ENCODE peak calls at places on chromosome 6, in nine cellular contexts. G is iris pigment epithelial cell, T is choroid plexus epithelial cell, W is HTR-8/SVneo, B is cardiac fibroblast, P is HT-29, I is LoVo, M is T-helper 2 cell, X is coronary artery. V is an unnamed sample.

GRCh38 chr6:52243282-52243893 is 912 bp downstream of the IL17F start:
- DNase-seq in G (peak; percentile 23), T (peak; percentile 15), W (no peak), B (peak; percentile 33), P (no peak), I (no peak), M (no peak), X (no peak), V (no peak)

GRCh38 chr6:157269261-157269794 is 54.0 kb downstream of the TMEM242 start:
- DNase-seq in G (peak; percentile 61), T (peak; percentile 60), W (peak; percentile 18), B (peak; percentile 66), P (no peak), I (no peak), M (no peak), X (peak; percentile 82), V (no peak)

GRCh38 chr6:8229913-8230312 is 127.6 kb upstream of the EEF1E1 start:
- DNase-seq in G (no peak), T (no peak), W (no peak), B (no peak), P (no peak), I (no peak), M (no peak), X (no peak), V (no peak)

GRCh38 chr6:13953061-13953705 is 28.4 kb downstream of the RNF182 start:
- DNase-seq in G (peak; percentile 28), T (peak; percentile 1), W (peak; percentile 12), B (peak; percentile 34), P (no peak), I (no peak), M (no peak), X (no peak), V (no peak)

GRCh38 chr6:126955621-126956020 is 162.8 kb upstream of the RSPO3 start:
- DNase-seq in G (no peak), T (no peak), W (no peak), B (no peak), P (peak; percentile 7), I (no peak), M (no peak), X (no peak), V (no peak)

GRCh38 chr6:51913265-51913664 is 174.1 kb downstream of the PKHD1 start:
- DNase-seq in G (no peak), T (no peak), W (no peak), B (no peak), P (no peak), I (no peak), M (no peak), X (no peak), V (no peak)

GRCh38 chr6:162957062-162957461 is 229.3 kb downstream of the PACRG start:
- DNase-seq in G (no peak), T (no peak), W (no peak), B (no peak), P (no peak), I (no peak), M (no peak), X (no peak), V (no peak)

GRCh38 chr6:125170376-125170775 is 16.8 kb downstream of the TPD52L1 start:
- DNase-seq in G (peak; percentile 45), T (peak; percentile 47), W (no peak), B (peak; percentile 74), P (no peak), I (no peak), M (no peak), X (no peak), V (no peak)

GRCh38 chr6:30841644-30842504 is 42.4 kb upstream of the DDR1 start:
- DNase-seq in G (peak; percentile 71), T (peak; percentile 84), W (no peak), B (no peak), P (no peak), I (no peak), M (no peak), X (no peak), V (no peak)

GRCh38 chr6:134657751-134658522 is 292.0 kb downstream of the ALDH8A1 start:
- DNase-seq in G (peak; percentile 34), T (peak; percentile 36), W (no peak), B (peak; percentile 27), P (no peak), I (no peak), M (no peak), X (no peak), V (no peak)

GRCh38 chr6:163170294-163170883 is 244.1 kb upstream of the QKI start:
- DNase-seq in G (peak; percentile 5), T (peak; percentile 12), W (peak; percentile 18), B (peak; percentile 22), P (peak; percentile 46), I (peak; percentile 8), M (no peak), X (no peak), V (no peak)

GRCh38 chr6:43725643-43726580 is 38.3 kb upstream of the MRPS18A start:
- DNase-seq in G (no peak), T (no peak), W (no peak), B (no peak), P (no peak), I (no peak), M (no peak), X (no peak), V (no peak)

GRCh38 chr6:11615214-11615602 is 77.7 kb downstream of the TMEM170B start:
- DNase-seq in G (peak; percentile 79), T (peak; percentile 58), W (no peak), B (peak; percentile 50), P (no peak), I (no peak), M (no peak), X (no peak), V (no peak)

GRCh38 chr6:79943133-79943532 is 4.2 kb downstream of the ELOVL4 start:
- DNase-seq in G (no peak), T (no peak), W (no peak), B (no peak), P (no peak), I (no peak), M (no peak), X (no peak), V (no peak)

GRCh38 chr6:27312146-27312949 is at the start of gene POM121L2:
- DNase-seq in G (peak; percentile 71), T (peak; percentile 61), W (peak; percentile 73), B (peak; percentile 63), P (peak; percentile 90), I (peak; percentile 86), M (peak; percentile 40), X (no peak), V (peak; percentile 71)

GRCh38 chr6:38404355-38404754 is 235.4 kb downstream of the BTBD9 start:
- DNase-seq in G (peak; percentile 19), T (peak; percentile 46), W (no peak), B (peak; percentile 25), P (no peak), I (no peak), M (no peak), X (no peak), V (peak; percentile 35)

GRCh38 chr6:27237089-27237723 is 10.3 kb upstream of the PRSS16 start:
- DNase-seq in G (peak; percentile 86), T (peak; percentile 63), W (no peak), B (peak; percentile 87), P (peak; percentile 66), I (peak; percentile 61), M (peak; percentile 22), X (no peak), V (peak; percentile 27)

V was measured in HepG2.